ENCODE peak calls at places on chromosome 6, in seven cellular contexts. M is stimulated activated CD8-positive, alpha-beta memory T cell treated with anti-CD3 and anti-CD28 coated beads, Interleukin-7, amount 100 ng/mL, for 48 hours; H is RPMI7951; A is naive thymus-derived CD8-positive, alpha-beta T cell; I is NCI-H524 treated with DMSO at 0.1 percent for 48 hours; F is NCI-H1092; R is NCI-H1417. O is an unnamed sample.

GRCh38 chr6:29653452-29654038 is 3.3 kb upstream of the MOG start:
- DNase-seq in H (peak; percentile 59), I (peak; percentile 25), M (peak; percentile 20), F (peak; percentile 41), R (peak; percentile 9), A (peak; percentile 72), O (peak; percentile 76)

GRCh38 chr6:5379647-5380242 is 118.4 kb downstream of the FARS2 start:
- DNase-seq in H (peak; percentile 41), M (peak; percentile 3), A (no peak), I (no peak), R (no peak), F (no peak), O (peak; percentile 81)

GRCh38 chr6:105015482-105015881 is 58.6 kb downstream of the LIN28B start:
- DNase-seq in I (no peak), F (no peak), R (no peak), A (no peak), H (no peak), M (no peak), O (no peak)

GRCh38 chr6:168999392-168999791 is 254.3 kb downstream of the THBS2 start:
- DNase-seq in H (peak; percentile 83), M (no peak), A (no peak), R (no peak), I (no peak), F (no peak), O (no peak)

GRCh38 chr6:53945765-53946407 is 151.1 kb downstream of the LRRC1 start:
- DNase-seq in M (no peak), A (no peak), I (no peak), R (no peak), H (no peak), F (no peak), O (no peak)

GRCh38 chr6:161618816-161619454 is 345.1 kb upstream of the AGPAT4 start:
- DNase-seq in H (peak; percentile 82), F (peak; percentile 83), M (no peak), A (no peak), I (peak; percentile 73), R (no peak), O (peak; percentile 91)

GRCh38 chr6:144195671-144196070 is 45.4 kb downstream of the STX11 start:
- DNase-seq in F (no peak), A (no peak), H (peak; percentile 18), R (no peak), I (no peak), M (no peak), O (peak; percentile 45)

GRCh38 chr6:42199106-42199981 is 4.6 kb upstream of the GUCA1B start:
- DNase-seq in R (no peak), I (no peak), A (no peak), F (peak; percentile 13), M (no peak), H (peak; percentile 68), O (peak; percentile 99)

GRCh38 chr6:118325220-118325860 is 222.8 kb upstream of the PLN start:
- DNase-seq in R (no peak), A (no peak), I (no peak), F (no peak), H (peak; percentile 34), M (no peak), O (no peak)

GRCh38 chr6:10465633-10466499 is 51.0 kb upstream of the TFAP2A start:
- DNase-seq in M (no peak), A (no peak), H (peak; percentile 50), I (no peak), F (peak; percentile 0), R (peak; percentile 13), O (peak; percentile 78)

GRCh38 chr6:6678185-6678671 is 89.7 kb downstream of the LY86 start:
- DNase-seq in F (no peak), R (peak; percentile 24), M (no peak), H (peak; percentile 32), A (no peak), I (no peak), O (no peak)

GRCh38 chr6:105259912-105260889 is 80.4 kb upstream of the POPDC3 start:
- DNase-seq in H (peak; percentile 24), F (no peak), I (peak; percentile 95), M (no peak), A (no peak), R (peak; percentile 18), O (peak; percentile 23)

GRCh38 chr6:13486679-13487121 is 700 bp downstream of the GFOD1 start:
- DNase-seq in I (no peak), H (peak; percentile 62), R (peak; percentile 80), M (no peak), A (peak; percentile 75), F (no peak), O (peak; percentile 79)

GRCh38 chr6:2244261-2245102 is 923 bp downstream of the GMDS start:
- DNase-seq in H (no peak), A (no peak), M (no peak), R (peak; percentile 25), I (no peak), F (no peak), O (peak; percentile 40)

GRCh38 chr6:137873273-137873762 is 6.3 kb downstream of the TNFAIP3 start:
- DNase-seq in M (peak; percentile 89), H (peak; percentile 88), R (no peak), I (no peak), A (no peak), F (no peak), O (no peak)

GRCh38 chr6:35735452-35735851 is 1.4 kb upstream of the ARMC12 start:
- DNase-seq in R (no peak), M (no peak), I (no peak), A (no peak), F (no peak), H (no peak), O (no peak)

GRCh38 chr6:144234935-144235334 is 50.2 kb upstream of the UTRN start:
- DNase-seq in F (no peak), M (no peak), R (no peak), I (no peak), A (no peak), H (no peak), O (no peak)

GRCh38 chr6:107491059-107491609 is 1.2 kb downstream of the SOBP start:
- DNase-seq in M (no peak), F (peak; percentile 15), H (peak; percentile 20), R (peak; percentile 75), A (no peak), I (no peak), O (no peak)

GRCh38 chr6:35476004-35476403 is 7.8 kb downstream of the RPL10A start:
- DNase-seq in F (no peak), A (no peak), R (no peak), I (no peak), H (no peak), M (no peak), O (no peak)

GRCh38 chr6:153537422-153537821 is 406.3 kb upstream of the RGS17 start:
- DNase-seq in R (no peak), M (no peak), I (no peak), F (no peak), A (no peak), H (no peak), O (no peak)

GRCh38 chr6:74249658-74250057 is 553.7 kb downstream of the CD109 start:
- DNase-seq in M (no peak), R (no peak), H (peak; percentile 56), F (no peak), I (no peak), A (no peak), O (peak; percentile 7)

GRCh38 chr6:84606860-84607259 is 157.5 kb downstream of the TBX18 start:
- DNase-seq in F (no peak), A (no peak), M (no peak), I (no peak), H (peak; percentile 72), R (no peak), O (no peak)

GRCh38 chr6:111486921-111487320 is 3.9 kb upstream of the REV3L start:
- DNase-seq in A (no peak), H (peak; percentile 15), R (no peak), M (no peak), I (no peak), F (no peak), O (no peak)

GRCh38 chr6:87918461-87918941 is 129.1 kb upstream of the SPACA1 start:
- DNase-seq in M (no peak), R (no peak), H (no peak), A (no peak), I (peak; percentile 84), F (peak; percentile 10), O (no peak)

GRCh38 chr6:165422192-165422591 is 112.8 kb upstream of the C6orf118 start:
- DNase-seq in H (no peak), R (no peak), I (no peak), M (no peak), F (no peak), A (no peak), O (no peak)

GRCh38 chr6:97394160-97394748 is 111.2 kb upstream of the MMS22L start:
- DNase-seq in A (peak; percentile 68), I (peak; percentile 4), R (peak; percentile 28), F (peak; percentile 6), M (peak; percentile 2), H (peak; percentile 41), O (peak; percentile 90)

GRCh38 chr6:13446371-13446770 is 41.0 kb downstream of the GFOD1 start:
- DNase-seq in A (no peak), F (no peak), R (no peak), H (no peak), M (no peak), I (no peak), O (no peak)

GRCh38 chr6:164085552-164086325 is 671.2 kb downstream of the QKI start:
- DNase-seq in I (no peak), M (no peak), H (peak; percentile 93), A (no peak), R (no peak), F (no peak), O (no peak)

GRCh38 chr6:129131282-129131681 is 248.3 kb downstream of the LAMA2 start:
- DNase-seq in H (no peak), F (no peak), I (no peak), A (no peak), R (no peak), M (no peak), O (no peak)

GRCh38 chr6:43578748-43579147 is 2.8 kb downstream of the POLH start:
- DNase-seq in I (no peak), M (no peak), A (no peak), R (no peak), F (no peak), H (peak; percentile 9), O (no peak)

GRCh38 chr6:593139-593906 is 63.6 kb downstream of the HUS1B start:
- DNase-seq in H (peak; percentile 56), I (no peak), M (peak; percentile 25), F (peak; percentile 2), R (peak; percentile 48), A (peak; percentile 79), O (peak; percentile 88)

GRCh38 chr6:90005048-90005827 is 111.0 kb downstream of the GJA10 start:
- DNase-seq in R (peak; percentile 62), H (no peak), I (no peak), F (no peak), A (no peak), M (no peak), O (no peak)

GRCh38 chr6:1263039-1263849 is 48.7 kb upstream of the FOXQ1 start:
- DNase-seq in F (no peak), H (peak; percentile 33), R (no peak), A (no peak), M (no peak), I (no peak), O (no peak)

GRCh38 chr6:99146716-99147115 is 199.0 kb upstream of the FBXL4 start:
- DNase-seq in A (no peak), F (no peak), R (no peak), M (no peak), I (peak; percentile 55), H (no peak), O (no peak)

GRCh38 chr6:4559281-4559875 is 216.8 kb upstream of the CDYL start:
- DNase-seq in F (no peak), A (no peak), H (no peak), M (no peak), R (no peak), I (no peak), O (no peak)

GRCh38 chr6:41947581-41948220 is 6.1 kb upstream of the CCND3 start:
- DNase-seq in F (no peak), A (no peak), R (no peak), I (no peak), H (no peak), M (no peak), O (no peak)